ENCODE peak calls at places on chromosomes 4 and X, in ten cellular contexts. I is HFF-Myc, C is astrocyte, K is psoas muscle, N is BE2C, P is fibroblast of mammary gland, S is neural crest cell, D is left lung, F is B cell, Q is activated B cell treated with CpG ODN at 0.5 μM for 24 hours. M is an unnamed sample.

GRCh38 chrX:10579753-10580060 is 40.7 kb downstream of the MID1 start:
- DNase-seq in C (peak; percentile 68), F (no peak), S (no peak), K (no peak), P (peak; percentile 66), N (no peak), Q (no peak), D (no peak), I (no peak), M (no peak)

GRCh38 chrX:24506082-24506481 is 41.0 kb downstream of the PDK3 start:
- DNase-seq in P (peak; percentile 42), K (no peak), Q (no peak), F (no peak), N (no peak), I (no peak), S (no peak), D (no peak), C (peak; percentile 28), M (peak; percentile 27)

GRCh38 chr4:74006009-74006476 is 7.6 kb upstream of the CXCL5 start:
- DNase-seq in I (no peak), P (peak; percentile 95), Q (no peak), N (no peak), F (no peak), S (no peak), C (peak; percentile 54), K (no peak), D (no peak), M (no peak)

GRCh38 chr4:30865676-30866075 is 145.5 kb downstream of the PCDH7 start:
- DNase-seq in I (no peak), N (no peak), D (no peak), F (no peak), Q (no peak), S (no peak), K (no peak), P (peak; percentile 35), C (peak; percentile 45), M (no peak)

GRCh38 chr4:102612824-102613366 is 111.7 kb downstream of the NFKB1 start:
- DNase-seq in C (no peak), D (no peak), K (no peak), F (no peak), S (no peak), Q (no peak), N (no peak), I (no peak), P (no peak), M (no peak)

GRCh38 chrX:120456973-120457372 is 12.1 kb downstream of the LAMP2 start:
- DNase-seq in K (no peak), S (no peak), N (no peak), P (peak; percentile 81), F (no peak), D (no peak), Q (no peak), C (peak; percentile 62), I (peak; percentile 26), M (peak; percentile 7)

GRCh38 chrX:23276475-23276874 is 58.2 kb upstream of the PTCHD1 start:
- DNase-seq in Q (no peak), K (no peak), N (no peak), S (no peak), D (no peak), P (no peak), C (no peak), I (no peak), F (no peak), M (no peak)

GRCh38 chr4:3440011-3440410 is 1.8 kb upstream of the HGFAC start:
- DNase-seq in I (no peak), P (no peak), F (no peak), N (no peak), C (no peak), S (no peak), Q (no peak), D (peak; percentile 52), K (peak; percentile 41), M (no peak)

GRCh38 chr4:180937083-180937482 is 1306.1 kb upstream of the TENM3 start:
- DNase-seq in P (no peak), I (no peak), S (no peak), F (no peak), D (no peak), Q (no peak), N (no peak), C (no peak), K (no peak), M (no peak)

GRCh38 chrX:15349046-15349445 is 13.7 kb upstream of the PIGA start:
- DNase-seq in P (peak; percentile 79), F (no peak), S (peak; percentile 48), K (no peak), I (no peak), Q (no peak), C (peak; percentile 32), N (peak; percentile 46), D (no peak), M (peak; percentile 53)

GRCh38 chrX:40167240-40168182 is 69.8 kb upstream of the BCOR start:
- DNase-seq in N (no peak), F (no peak), P (no peak), Q (no peak), K (peak; percentile 72), D (peak; percentile 75), C (no peak), I (no peak), S (no peak), M (no peak)

GRCh38 chr4:182931691-182932297 is 14.6 kb upstream of the DCTD start:
- DNase-seq in C (peak; percentile 73), D (no peak), Q (no peak), P (no peak), K (no peak), N (no peak), F (no peak), S (no peak), I (no peak), M (peak; percentile 55)

GRCh38 chrX:9340619-9341304 is 124.1 kb upstream of the TBL1X start:
- DNase-seq in S (no peak), D (no peak), I (no peak), P (peak; percentile 42), K (peak; percentile 59), N (peak; percentile 28), C (peak; percentile 58), Q (no peak), F (peak; percentile 63), M (peak; percentile 31)

GRCh38 chr4:26839534-26839951 is 21.1 kb upstream of the STIM2 start:
- DNase-seq in F (no peak), P (peak; percentile 84), C (peak; percentile 56), I (peak; percentile 98), Q (no peak), D (no peak), N (peak; percentile 61), K (no peak), S (no peak), M (no peak)

GRCh38 chrX:136708348-136708747 is 60.4 kb downstream of the CD40LG start:
- DNase-seq in N (no peak), K (no peak), Q (no peak), F (no peak), C (no peak), D (no peak), I (no peak), S (no peak), P (no peak), M (no peak)
- TF ChIP-seq CTCF in N (peak; percentile 48), K (peak; percentile 44), Q (no peak), F (peak; percentile 50), C (peak; percentile 24), D (peak; percentile 34), I (no peak), S (peak; percentile 57), P (peak; percentile 50), M (peak; percentile 68)

GRCh38 chr4:87069037-87069742 is 134.4 kb downstream of the AFF1 start:
- DNase-seq in K (no peak), D (no peak), Q (no peak), C (no peak), F (no peak), P (no peak), S (no peak), I (no peak), N (no peak), M (no peak)
- TF ChIP-seq CTCF in K (no peak), D (no peak), Q (no peak), C (no peak), F (no peak), P (no peak), S (no peak), I (no peak), N (no peak), M (no peak)

GRCh38 chrX:115017455-115017854 is at the start of gene IL13RA2:
- DNase-seq in K (no peak), F (no peak), Q (no peak), I (no peak), D (no peak), S (no peak), P (peak; percentile 34), C (no peak), N (peak; percentile 41), M (no peak)

GRCh38 chrX:115013705-115014104 is 3.7 kb downstream of the IL13RA2 start:
- DNase-seq in S (no peak), I (no peak), Q (no peak), C (no peak), F (no peak), P (peak; percentile 51), N (no peak), D (no peak), K (no peak), M (peak; percentile 2)

GRCh38 chrX:115018944-115019343 is 1.5 kb upstream of the IL13RA2 start:
- DNase-seq in I (no peak), K (no peak), S (no peak), Q (no peak), P (peak; percentile 72), N (no peak), D (no peak), C (no peak), F (no peak), M (peak; percentile 37)

GRCh38 chrX:115021121-115021520 is 3.7 kb upstream of the IL13RA2 start:
- DNase-seq in N (no peak), S (no peak), K (no peak), D (no peak), P (no peak), C (no peak), Q (no peak), I (no peak), F (no peak), M (no peak)

GRCh38 chrX:115018040-115018647 is 728 bp upstream of the IL13RA2 start:
- DNase-seq in F (no peak), P (peak; percentile 27), D (no peak), N (no peak), Q (no peak), I (no peak), S (no peak), K (no peak), C (no peak), M (no peak)
- TF ChIP-seq CTCF in F (peak; percentile 7), P (peak; percentile 33), D (peak; percentile 22), N (peak; percentile 31), Q (no peak), I (no peak), S (peak; percentile 68), K (peak; percentile 36), C (no peak), M (peak; percentile 79)

DNA sequence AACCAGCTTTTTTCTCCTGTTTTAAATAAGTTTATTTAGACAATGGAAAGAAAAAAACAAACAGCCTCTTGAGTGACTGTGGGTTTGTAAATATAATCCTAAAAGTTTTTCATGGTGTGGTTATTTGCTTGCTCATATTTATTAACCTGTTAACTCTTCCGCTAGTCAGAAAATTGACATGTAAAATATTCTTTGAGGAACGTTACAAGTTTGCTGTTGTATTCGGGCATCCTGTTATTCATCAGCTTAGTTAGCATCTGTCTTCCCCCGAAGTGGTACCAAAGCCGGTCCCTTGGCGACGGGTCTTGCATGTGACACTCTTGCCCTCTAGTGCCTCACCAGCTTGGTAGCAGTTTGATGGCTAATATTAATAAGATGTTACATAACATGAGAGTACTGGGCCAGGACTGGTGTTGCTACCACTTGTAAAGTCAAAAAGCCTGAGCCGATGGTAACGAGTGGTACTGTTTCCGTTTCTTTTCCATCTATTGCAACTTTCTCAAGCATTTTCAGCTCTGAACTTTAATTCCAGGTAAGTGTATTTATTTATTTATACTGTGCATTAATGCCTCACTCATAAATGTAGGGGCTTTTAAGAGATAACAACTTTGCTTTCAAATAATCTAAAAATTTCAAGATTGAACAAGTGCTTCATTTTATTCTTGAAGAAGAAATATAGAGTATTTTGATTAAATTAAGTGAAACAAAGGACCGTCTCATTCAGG is at the start of gene NDST3:
- DNase-seq in I (peak; percentile 22), C (peak; percentile 65), S (peak; percentile 64), F (no peak), Q (no peak), N (peak; percentile 86), P (peak; percentile 47), D (peak; percentile 76), K (peak; percentile 32), M (peak; percentile 10)
- TF ChIP-seq CTCF in I (peak; percentile 46), C (peak; percentile 48), S (peak; percentile 75), F (no peak), Q (no peak), N (peak; percentile 91), P (peak; percentile 28), D (no peak), K (no peak), M (peak; percentile 61)